ENCODE peak calls at places on chromosomes 13 and 19, in four cellular contexts. B, F, Q and O are unnamed samples. For H3K4me1, the result is how much of the 10 kb centered on the place peaks cover.

GRCh38 chr13:30373727-30374126 is 48.6 kb upstream of the UBE2L5 start:
- DNase-seq in B (no peak), F (no peak), Q (no peak), O (peak)

GRCh38 chr19:11480927-11481776 is at the start of gene ELAVL3:
- DNase-seq in B (no peak), F (no peak), Q (no peak), O (no peak)

GRCh38 chr19:37172368-37173366 is at the start of gene ZNF585A:
- DNase-seq in B (peak), F (peak), Q (peak), O (peak)

GRCh38 chr19:2933490-2933910 is 11.3 kb downstream of the ZNF77 start:
- DNase-seq in B (no peak), F (no peak), Q (no peak), O (no peak)

GRCh38 chr13:76820759-76821158 is 65.4 kb downstream of the KCTD12 start:
- DNase-seq in B (peak), F (peak), Q (peak), O (no peak)

GRCh38 chr13:88857256-88857655 is 1186.1 kb downstream of the SLITRK5 start:
- DNase-seq in B (no peak), F (no peak), Q (no peak), O (no peak)

GRCh38 chr13:41960700-41961697 is at the start of gene VWA8:
- DNase-seq in B (peak), F (peak), Q (peak), O (peak)

GRCh38 chr13:72290962-72291681 is 424.1 kb upstream of the DACH1 start:
- DNase-seq in B (no peak), F (no peak), Q (no peak), O (no peak)

GRCh38 chr19:16133818-16134217 is 9.7 kb upstream of the HSH2D start:
- DNase-seq in B (peak), F (no peak), Q (no peak), O (no peak)

GRCh38 chr13:82165396-82166174 is 1716.7 kb downstream of the SLITRK1 start:
- DNase-seq in B (no peak), F (no peak), Q (no peak), O (no peak)

GRCh38 chr19:2887391-2887914 is 13.3 kb upstream of the ZNF57 start:
- DNase-seq in B (peak), F (peak), Q (no peak), O (no peak)

GRCh38 chr19:9456018-9456689 is 20.8 kb upstream of the ZNF266 start:
- DNase-seq in B (no peak), F (no peak), Q (no peak), O (no peak)
- H3K4me1 ChIP-seq in B (under half), F (under half), Q (under half), O (under half)

GRCh38 chr19:45601115-45601514 is 897 bp downstream of the GPR4 start:
- DNase-seq in B (peak), F (no peak), Q (no peak), O (no peak)
- H3K4me1 ChIP-seq in B (under half), F (under half), Q (under half), O (under half)

DNA sequence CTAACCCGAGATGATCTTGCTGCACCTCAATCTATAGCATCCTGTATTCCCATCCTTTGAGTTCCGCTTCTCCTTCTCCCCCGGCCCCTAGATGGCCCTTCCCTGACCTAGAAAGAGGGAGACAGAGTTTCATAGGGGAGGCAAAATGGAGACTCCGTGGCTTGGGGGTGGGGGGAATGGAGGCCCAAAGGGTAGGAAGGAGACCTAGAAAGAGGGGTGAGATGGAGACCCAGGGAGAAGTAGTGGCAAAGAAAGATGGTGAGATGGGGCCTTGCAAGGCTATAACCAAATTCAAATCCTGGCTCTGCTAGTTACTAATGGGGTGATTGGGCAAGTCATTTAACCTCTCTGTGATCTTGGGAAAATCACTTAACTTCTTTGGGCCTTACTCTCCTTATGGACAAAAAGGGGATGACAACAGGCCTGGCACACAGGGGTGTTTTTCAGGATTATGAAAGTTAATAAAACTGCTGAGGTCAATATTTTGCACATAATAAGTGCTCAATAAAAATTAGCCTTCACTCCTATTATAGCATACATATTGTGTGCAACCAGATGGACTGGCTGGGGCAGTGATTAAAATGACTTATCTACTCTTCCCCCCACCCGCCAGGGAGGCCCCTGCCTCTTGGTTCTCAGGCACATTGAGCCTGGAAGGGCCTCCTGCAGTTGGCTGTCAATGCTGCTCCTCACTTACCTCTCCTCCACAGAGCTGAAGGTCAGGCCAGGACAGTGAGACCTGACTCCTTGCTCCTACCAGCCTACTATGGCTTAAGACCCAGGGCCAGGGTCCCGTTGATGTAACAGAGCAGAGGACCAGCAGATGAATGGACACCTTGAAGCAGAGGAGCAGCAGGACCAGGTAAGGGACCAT is 623 bp downstream of the SPHK2 start:
- DNase-seq in B (peak), F (no peak), Q (no peak), O (no peak)
- H3K4me1 ChIP-seq in B (under half), F (half or more), Q (half or more), O (half or more)

GRCh38 chr19:17530586-17530985 is 19.1 kb downstream of the PGLS start:
- DNase-seq in B (no peak), F (no peak), Q (no peak), O (no peak)
- H3K4me1 ChIP-seq in B (under half), F (under half), Q (under half), O (under half)

GRCh38 chr19:47497073-47497766 is 13.2 kb upstream of the KPTN start:
- DNase-seq in B (no peak), F (peak), Q (no peak), O (no peak)

GRCh38 chr19:47499863-47500830 is 14.7 kb downstream of the NAPA start:
- DNase-seq in B (no peak), F (no peak), Q (no peak), O (no peak)

GRCh38 chr19:47498561-47498960 is 14.5 kb upstream of the KPTN start:
- DNase-seq in B (no peak), F (no peak), Q (no peak), O (no peak)

GRCh38 chr19:47499371-47499770 is 15.4 kb upstream of the KPTN start:
- DNase-seq in B (no peak), F (no peak), Q (no peak), O (no peak)

GRCh38 chr19:47497821-47498520 is 14.0 kb upstream of the KPTN start:
- DNase-seq in B (no peak), F (no peak), Q (no peak), O (no peak)
- H3K4me1 ChIP-seq in B (under half), F (under half), Q (under half), O (under half)